ENCODE peak calls at places on chromosome 1, in nine cellular contexts. Q, S, T, A, M, R, W, V and B are unnamed samples.
A peak's percentile ranks its signal among the peaks of the same experiment; 100 is the strongest.

GRCh38 chr1:209900734-209901133 is 37.3 kb upstream of the SYT14 start:
- DNase-seq in Q (no peak), V (no peak), R (peak; percentile 79), S (no peak), T (peak; percentile 66), M (no peak), W (no peak), A (no peak), B (peak; percentile 38)

GRCh38 chr1:93839307-93839706 is 39.7 kb downstream of the DNTTIP2 start:
- DNase-seq in W (no peak), A (no peak), T (peak; percentile 89), V (peak; percentile 18), Q (no peak), M (no peak), R (peak; percentile 96), S (no peak), B (peak; percentile 92)

GRCh38 chr1:212970085-212970484 is 19.7 kb downstream of the VASH2 start:
- DNase-seq in A (no peak), T (no peak), V (no peak), W (no peak), M (no peak), Q (no peak), R (no peak), S (no peak), B (no peak)

GRCh38 chr1:206814716-206815341 is 42.5 kb upstream of the IL10 start:
- DNase-seq in A (no peak), Q (no peak), W (no peak), T (no peak), S (peak; percentile 28), R (peak; percentile 90), V (no peak), M (no peak), B (peak; percentile 80)

GRCh38 chr1:218299416-218299815 is 14.3 kb downstream of the RRP15 start:
- DNase-seq in Q (no peak), S (no peak), R (peak; percentile 73), W (no peak), V (peak; percentile 36), T (peak; percentile 80), M (peak; percentile 41), A (no peak), B (peak; percentile 60)

GRCh38 chr1:168609133-168609715 is 32.8 kb downstream of the XCL1 start:
- DNase-seq in A (no peak), R (peak; percentile 72), W (peak; percentile 64), M (no peak), T (peak; percentile 47), Q (peak; percentile 17), V (peak; percentile 15), S (peak; percentile 34), B (peak; percentile 54)

GRCh38 chr1:180981596-180982387 is 40.9 kb downstream of the STX6 start:
- DNase-seq in S (no peak), T (no peak), M (no peak), A (no peak), W (no peak), R (no peak), V (peak; percentile 88), Q (no peak), B (no peak)

GRCh38 chr1:174413632-174414031 is 34.1 kb upstream of the GPR52 start:
- DNase-seq in T (peak; percentile 55), W (no peak), Q (no peak), A (peak; percentile 5), R (peak; percentile 37), V (no peak), S (no peak), M (peak; percentile 9), B (no peak)

GRCh38 chr1:27068922-27069321 is 56.3 kb upstream of the TENT5B start:
- DNase-seq in S (no peak), R (no peak), Q (no peak), A (no peak), V (no peak), W (no peak), M (no peak), T (no peak), B (no peak)

GRCh38 chr1:97379387-97380075 is 541.3 kb downstream of the DPYD start:
- DNase-seq in W (no peak), Q (no peak), R (peak; percentile 94), T (peak; percentile 92), V (no peak), M (no peak), S (no peak), A (no peak), B (peak; percentile 11)

GRCh38 chr1:6523566-6523965 is 30.7 kb downstream of the NOL9 start:
- DNase-seq in W (peak; percentile 26), T (peak; percentile 68), A (peak; percentile 37), S (no peak), V (peak; percentile 70), Q (no peak), M (peak; percentile 42), R (peak; percentile 53), B (peak; percentile 47)

GRCh38 chr1:85611390-85611789 is 30.8 kb downstream of the CCN1 start:
- DNase-seq in T (peak; percentile 92), V (no peak), A (no peak), Q (no peak), R (peak; percentile 95), M (no peak), W (no peak), S (no peak), B (peak; percentile 88)

DNA sequence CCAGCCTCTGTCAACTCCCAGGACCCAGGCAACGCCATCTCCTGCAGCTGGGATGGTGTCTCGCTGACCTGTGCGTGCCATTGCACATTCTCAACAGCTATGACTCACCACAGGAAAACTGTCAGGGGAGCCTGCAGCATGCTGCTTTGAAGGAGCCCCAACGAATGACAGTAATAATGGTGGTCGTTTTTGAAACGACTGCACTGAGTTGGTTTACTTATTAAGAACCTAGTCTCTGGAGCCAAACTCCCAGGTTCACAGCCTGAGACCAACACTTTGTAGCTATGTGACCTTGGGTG is 21.6 kb downstream of the TCEA3 start:
- DNase-seq in V (peak; percentile 84), S (no peak), M (no peak), W (no peak), T (peak; percentile 84), A (no peak), R (peak; percentile 70), Q (peak; percentile 43), B (peak; percentile 76)
- H3K4me3 ChIP-seq in V (peak overlapping the region; percentile 72), S (no peak overlapping the region), M (no peak overlapping the region), W (no peak overlapping the region), T (no peak overlapping the region), A (no peak overlapping the region), R (no peak overlapping the region), Q (no peak overlapping the region), B (no peak overlapping the region)

GRCh38 chr1:77412794-77413530 is 131.1 kb downstream of the AK5 start:
- DNase-seq in M (no peak), V (peak; percentile 47), A (no peak), T (no peak), W (no peak), S (no peak), R (no peak), Q (no peak), B (no peak)

GRCh38 chr1:77412069-77412793 is 130.4 kb downstream of the AK5 start:
- DNase-seq in S (no peak), R (peak; percentile 74), V (peak; percentile 95), T (peak; percentile 73), M (peak; percentile 37), A (no peak), Q (no peak), W (no peak), B (peak; percentile 69)

GRCh38 chr1:77415585-77415984 is 133.8 kb downstream of the AK5 start:
- DNase-seq in V (peak; percentile 72), R (no peak), T (no peak), W (no peak), S (no peak), Q (no peak), A (no peak), M (no peak), B (no peak)

GRCh38 chr1:77416692-77417450 is 135.1 kb downstream of the AK5 start:
- DNase-seq in R (peak; percentile 49), Q (no peak), W (no peak), T (peak; percentile 58), A (peak; percentile 39), V (peak; percentile 58), S (no peak), M (peak; percentile 28), B (no peak)

GRCh38 chr1:77413541-77414335 is 131.9 kb downstream of the AK5 start:
- DNase-seq in S (no peak), R (no peak), W (no peak), A (no peak), Q (no peak), T (no peak), V (peak; percentile 95), M (no peak), B (no peak)
- H3K4me3 ChIP-seq in S (no peak overlapping the region), R (no peak overlapping the region), W (no peak overlapping the region), A (no peak overlapping the region), Q (no peak overlapping the region), T (no peak overlapping the region), V (peak overlapping the region; percentile 46), M (no peak overlapping the region), B (no peak overlapping the region)

DNA sequence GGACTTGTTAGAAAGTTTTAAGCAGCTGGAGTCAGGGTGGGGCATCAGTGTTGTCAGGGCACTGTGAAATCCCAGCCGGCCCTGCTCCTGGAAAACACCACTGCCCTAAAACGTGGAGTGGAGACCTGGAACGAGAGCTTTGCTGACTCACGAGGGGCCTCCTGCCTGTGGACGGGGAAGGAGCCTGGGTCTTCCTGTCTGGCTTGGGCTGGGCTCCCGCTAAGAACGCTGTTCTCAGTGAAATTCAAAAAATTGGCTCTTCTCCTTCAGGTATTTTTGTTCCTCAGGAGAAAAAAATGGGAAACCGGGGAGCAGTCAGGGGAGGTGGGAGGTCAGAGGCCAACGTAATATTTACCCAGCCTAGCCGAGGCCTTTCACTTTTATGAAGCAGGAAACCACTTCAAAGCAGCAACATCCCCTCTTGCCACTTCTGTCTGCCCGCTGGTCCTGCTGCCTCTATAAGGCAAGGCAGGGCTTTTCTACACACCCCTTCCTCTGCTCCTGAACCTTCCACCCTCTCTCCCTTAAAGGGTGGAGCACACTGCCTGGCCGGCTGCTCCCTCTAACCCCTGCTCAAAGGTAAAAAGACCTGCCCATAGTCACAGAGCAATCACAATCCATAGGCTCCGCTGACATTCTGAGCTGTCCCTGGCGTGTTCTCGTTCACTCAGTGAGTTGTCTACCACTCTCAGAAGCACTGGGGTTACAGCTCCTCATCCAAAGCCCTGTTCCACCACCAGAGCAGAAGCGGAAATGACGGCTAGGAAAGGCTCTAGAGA is 8.0 kb downstream of the PLXNA2 start:
- DNase-seq in V (no peak), A (no peak), W (no peak), T (peak; percentile 80), S (peak; percentile 58), R (peak; percentile 47), M (no peak), Q (peak; percentile 62), B (peak; percentile 86)
- H3K4me3 ChIP-seq in V (no peak overlapping the region), A (no peak overlapping the region), W (no peak overlapping the region), T (no peak overlapping the region), S (peak overlapping the region; percentile 30), R (no peak overlapping the region), M (no peak overlapping the region), Q (no peak overlapping the region), B (no peak overlapping the region)

DNA sequence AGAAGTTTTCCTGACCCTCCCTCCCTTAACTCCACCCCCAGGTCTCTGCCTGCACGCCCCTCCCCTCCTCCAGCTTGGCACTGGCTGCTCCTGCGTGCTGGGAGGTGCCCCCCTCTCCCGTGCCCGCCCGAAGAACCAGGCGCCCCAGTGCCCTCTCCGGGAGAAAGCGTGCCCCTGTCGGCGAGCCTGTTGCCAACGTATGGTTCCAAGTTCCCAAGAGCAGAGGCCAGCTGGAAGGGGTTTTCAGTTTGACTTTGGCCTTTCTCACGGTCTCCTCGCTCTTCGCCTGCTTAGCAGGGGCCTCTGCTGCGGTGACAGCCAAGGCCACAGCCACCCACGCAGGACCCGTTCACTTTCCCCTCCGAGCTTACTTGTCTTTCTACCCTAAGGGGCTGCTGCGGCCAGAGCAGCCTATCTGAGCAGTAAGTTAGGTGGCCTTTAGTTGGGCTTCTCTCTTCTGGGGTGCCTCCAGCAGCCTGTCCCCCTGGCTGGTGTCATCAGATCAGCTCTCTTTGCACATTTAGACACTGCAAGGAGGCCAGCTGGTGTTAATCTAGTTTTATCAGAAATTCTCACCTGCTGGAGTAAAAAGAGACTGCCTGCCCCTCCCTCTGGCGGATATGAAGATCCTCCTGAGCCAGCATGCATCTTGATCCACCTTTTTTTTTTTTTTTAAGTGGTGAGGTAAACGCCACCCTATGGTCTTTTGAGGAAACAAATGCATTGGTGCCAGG is 1.5 kb downstream of the STUM start:
- DNase-seq in T (no peak), Q (peak; percentile 82), W (no peak), V (peak; percentile 6), R (peak; percentile 10), S (peak; percentile 50), M (no peak), A (no peak), B (no peak)
- H3K4me3 ChIP-seq in T (peak overlapping the region; percentile 23), Q (no peak overlapping the region), W (peak overlapping the region; percentile 64), V (no peak overlapping the region), R (no peak overlapping the region), S (peak overlapping the region; percentile 72), M (peak overlapping the region; percentile 27), A (peak overlapping the region; percentile 20), B (no peak overlapping the region)